ENCODE peak calls at places on chromosomes 1 and 21, in eight cellular contexts. One of them, this sample, is unnamed.

GRCh38 chr1:57186455-57186854 is 220.6 kb upstream of the C8B start:
- DNase-seq in IMR-90: no peak
- DNase-seq in stimulated activated naive CD4-positive, alpha-beta T cell treated with Interleukin-2 at 50 U/mL for 16 hours: no peak
- DNase-seq in T-helper 1 cell: no peak
- DNase-seq in stimulated activated CD4-positive, alpha-beta T cell treated with anti-CD3 and anti-CD28 coated beads, Interleukin-4, amount 100 ng/mL, for 24 hours: no peak
- DNase-seq in CD8-positive, alpha-beta T cell: no peak
- DNase-seq in bronchial epithelial cell: no peak
- DNase-seq in NCI-H146: no peak
- DNase-seq in this sample: no peak

GRCh38 chr1:236013330-236013729 is 51.6 kb downstream of the NID1 start:
- DNase-seq in CD8-positive, alpha-beta T cell: no peak
- DNase-seq in T-helper 1 cell: no peak
- DNase-seq in stimulated activated CD4-positive, alpha-beta T cell treated with anti-CD3 and anti-CD28 coated beads, Interleukin-4, amount 100 ng/mL, for 24 hours: no peak
- DNase-seq in IMR-90: no peak
- DNase-seq in bronchial epithelial cell: no peak
- DNase-seq in NCI-H146: no peak
- DNase-seq in stimulated activated naive CD4-positive, alpha-beta T cell treated with Interleukin-2 at 50 U/mL for 16 hours: no peak
- DNase-seq in this sample: no peak

GRCh38 chr1:55010194-55010886 is 11.6 kb downstream of the BSND start:
- DNase-seq in stimulated activated naive CD4-positive, alpha-beta T cell treated with Interleukin-2 at 50 U/mL for 16 hours: no peak
- DNase-seq in IMR-90: no peak
- DNase-seq in NCI-H146: no peak
- DNase-seq in T-helper 1 cell: no peak
- DNase-seq in CD8-positive, alpha-beta T cell: no peak
- DNase-seq in stimulated activated CD4-positive, alpha-beta T cell treated with anti-CD3 and anti-CD28 coated beads, Interleukin-4, amount 100 ng/mL, for 24 hours: no peak
- DNase-seq in bronchial epithelial cell: no peak
- DNase-seq in this sample: no peak

GRCh38 chr1:52697795-52698674 is at the start of gene COA7:
- DNase-seq in IMR-90: peak
- DNase-seq in NCI-H146: peak
- DNase-seq in bronchial epithelial cell: peak
- DNase-seq in T-helper 1 cell: peak
- DNase-seq in stimulated activated CD4-positive, alpha-beta T cell treated with anti-CD3 and anti-CD28 coated beads, Interleukin-4, amount 100 ng/mL, for 24 hours: peak
- DNase-seq in CD8-positive, alpha-beta T cell: peak
- DNase-seq in stimulated activated naive CD4-positive, alpha-beta T cell treated with Interleukin-2 at 50 U/mL for 16 hours: peak
- DNase-seq in this sample: peak

GRCh38 chr1:7117599-7118281 is 332.5 kb downstream of the CAMTA1 start:
- DNase-seq in NCI-H146: no peak
- DNase-seq in stimulated activated CD4-positive, alpha-beta T cell treated with anti-CD3 and anti-CD28 coated beads, Interleukin-4, amount 100 ng/mL, for 24 hours: no peak
- DNase-seq in CD8-positive, alpha-beta T cell: no peak
- DNase-seq in bronchial epithelial cell: peak
- DNase-seq in T-helper 1 cell: no peak
- DNase-seq in IMR-90: peak
- DNase-seq in stimulated activated naive CD4-positive, alpha-beta T cell treated with Interleukin-2 at 50 U/mL for 16 hours: no peak
- DNase-seq in this sample: no peak

GRCh38 chr1:41573803-41574713 is 89.6 kb upstream of the EDN2 start:
- DNase-seq in stimulated activated naive CD4-positive, alpha-beta T cell treated with Interleukin-2 at 50 U/mL for 16 hours: peak
- DNase-seq in CD8-positive, alpha-beta T cell: peak
- DNase-seq in NCI-H146: peak
- DNase-seq in bronchial epithelial cell: peak
- DNase-seq in stimulated activated CD4-positive, alpha-beta T cell treated with anti-CD3 and anti-CD28 coated beads, Interleukin-4, amount 100 ng/mL, for 24 hours: peak
- DNase-seq in T-helper 1 cell: peak
- DNase-seq in IMR-90: peak
- DNase-seq in this sample: peak

GRCh38 chr1:166330096-166330495 is 163.3 kb upstream of the FAM78B start:
- DNase-seq in T-helper 1 cell: no peak
- DNase-seq in stimulated activated naive CD4-positive, alpha-beta T cell treated with Interleukin-2 at 50 U/mL for 16 hours: no peak
- DNase-seq in CD8-positive, alpha-beta T cell: no peak
- DNase-seq in IMR-90: no peak
- DNase-seq in NCI-H146: no peak
- DNase-seq in stimulated activated CD4-positive, alpha-beta T cell treated with anti-CD3 and anti-CD28 coated beads, Interleukin-4, amount 100 ng/mL, for 24 hours: no peak
- DNase-seq in bronchial epithelial cell: no peak
- DNase-seq in this sample: no peak

GRCh38 chr1:234529661-234530237 is 50.8 kb upstream of the TARBP1 start:
- DNase-seq in T-helper 1 cell: no peak
- DNase-seq in CD8-positive, alpha-beta T cell: no peak
- DNase-seq in NCI-H146: no peak
- DNase-seq in stimulated activated CD4-positive, alpha-beta T cell treated with anti-CD3 and anti-CD28 coated beads, Interleukin-4, amount 100 ng/mL, for 24 hours: no peak
- DNase-seq in bronchial epithelial cell: no peak
- DNase-seq in stimulated activated naive CD4-positive, alpha-beta T cell treated with Interleukin-2 at 50 U/mL for 16 hours: no peak
- DNase-seq in IMR-90: no peak
- DNase-seq in this sample: no peak

GRCh38 chr1:200184196-200184595 is 156.7 kb downstream of the NR5A2 start:
- DNase-seq in IMR-90: peak
- DNase-seq in stimulated activated naive CD4-positive, alpha-beta T cell treated with Interleukin-2 at 50 U/mL for 16 hours: no peak
- DNase-seq in T-helper 1 cell: no peak
- DNase-seq in stimulated activated CD4-positive, alpha-beta T cell treated with anti-CD3 and anti-CD28 coated beads, Interleukin-4, amount 100 ng/mL, for 24 hours: no peak
- DNase-seq in CD8-positive, alpha-beta T cell: no peak
- DNase-seq in NCI-H146: no peak
- DNase-seq in bronchial epithelial cell: peak
- DNase-seq in this sample: no peak

GRCh38 chr1:227774051-227774720 is 39.0 kb downstream of the SNAP47 start:
- DNase-seq in CD8-positive, alpha-beta T cell: peak
- DNase-seq in stimulated activated naive CD4-positive, alpha-beta T cell treated with Interleukin-2 at 50 U/mL for 16 hours: no peak
- DNase-seq in T-helper 1 cell: no peak
- DNase-seq in bronchial epithelial cell: no peak
- DNase-seq in IMR-90: no peak
- DNase-seq in NCI-H146: peak
- DNase-seq in stimulated activated CD4-positive, alpha-beta T cell treated with anti-CD3 and anti-CD28 coated beads, Interleukin-4, amount 100 ng/mL, for 24 hours: no peak
- DNase-seq in this sample: no peak

GRCh38 chr1:181514298-181515290 is 31.3 kb downstream of the CACNA1E start:
- DNase-seq in bronchial epithelial cell: peak
- DNase-seq in NCI-H146: peak
- DNase-seq in IMR-90: no peak
- DNase-seq in T-helper 1 cell: no peak
- DNase-seq in stimulated activated naive CD4-positive, alpha-beta T cell treated with Interleukin-2 at 50 U/mL for 16 hours: no peak
- DNase-seq in CD8-positive, alpha-beta T cell: no peak
- DNase-seq in stimulated activated CD4-positive, alpha-beta T cell treated with anti-CD3 and anti-CD28 coated beads, Interleukin-4, amount 100 ng/mL, for 24 hours: no peak
- DNase-seq in this sample: no peak

GRCh38 chr1:85585845-85586244 is 5.3 kb downstream of the CCN1 start:
- DNase-seq in stimulated activated naive CD4-positive, alpha-beta T cell treated with Interleukin-2 at 50 U/mL for 16 hours: no peak
- DNase-seq in CD8-positive, alpha-beta T cell: no peak
- DNase-seq in T-helper 1 cell: no peak
- DNase-seq in stimulated activated CD4-positive, alpha-beta T cell treated with anti-CD3 and anti-CD28 coated beads, Interleukin-4, amount 100 ng/mL, for 24 hours: no peak
- DNase-seq in NCI-H146: no peak
- DNase-seq in bronchial epithelial cell: no peak
- DNase-seq in IMR-90: peak
- DNase-seq in this sample: no peak

GRCh38 chr1:8155528-8156186 is 129.5 kb upstream of the ERRFI1 start:
- DNase-seq in CD8-positive, alpha-beta T cell: no peak
- DNase-seq in T-helper 1 cell: no peak
- DNase-seq in NCI-H146: no peak
- DNase-seq in bronchial epithelial cell: peak
- DNase-seq in IMR-90: peak
- DNase-seq in stimulated activated CD4-positive, alpha-beta T cell treated with anti-CD3 and anti-CD28 coated beads, Interleukin-4, amount 100 ng/mL, for 24 hours: no peak
- DNase-seq in stimulated activated naive CD4-positive, alpha-beta T cell treated with Interleukin-2 at 50 U/mL for 16 hours: no peak
- DNase-seq in this sample: no peak

GRCh38 chr1:230421485-230421884 is 4.6 kb downstream of the PGBD5 start:
- DNase-seq in NCI-H146: no peak
- DNase-seq in stimulated activated naive CD4-positive, alpha-beta T cell treated with Interleukin-2 at 50 U/mL for 16 hours: no peak
- DNase-seq in IMR-90: no peak
- DNase-seq in bronchial epithelial cell: no peak
- DNase-seq in CD8-positive, alpha-beta T cell: no peak
- DNase-seq in stimulated activated CD4-positive, alpha-beta T cell treated with anti-CD3 and anti-CD28 coated beads, Interleukin-4, amount 100 ng/mL, for 24 hours: no peak
- DNase-seq in T-helper 1 cell: no peak
- DNase-seq in this sample: no peak

GRCh38 chr1:1354271-1355247 is 3.8 kb downstream of the MXRA8 start:
- DNase-seq in IMR-90: no peak
- DNase-seq in NCI-H146: peak
- DNase-seq in T-helper 1 cell: no peak
- DNase-seq in CD8-positive, alpha-beta T cell: no peak
- DNase-seq in stimulated activated naive CD4-positive, alpha-beta T cell treated with Interleukin-2 at 50 U/mL for 16 hours: no peak
- DNase-seq in stimulated activated CD4-positive, alpha-beta T cell treated with anti-CD3 and anti-CD28 coated beads, Interleukin-4, amount 100 ng/mL, for 24 hours: no peak
- DNase-seq in bronchial epithelial cell: no peak
- DNase-seq in this sample: no peak

GRCh38 chr1:116330342-116330652 is 42.7 kb upstream of the ATP1A1 start:
- DNase-seq in NCI-H146: peak
- DNase-seq in stimulated activated CD4-positive, alpha-beta T cell treated with anti-CD3 and anti-CD28 coated beads, Interleukin-4, amount 100 ng/mL, for 24 hours: no peak
- DNase-seq in stimulated activated naive CD4-positive, alpha-beta T cell treated with Interleukin-2 at 50 U/mL for 16 hours: no peak
- DNase-seq in CD8-positive, alpha-beta T cell: no peak
- DNase-seq in IMR-90: no peak
- DNase-seq in bronchial epithelial cell: no peak
- DNase-seq in T-helper 1 cell: no peak
- DNase-seq in this sample: peak

GRCh38 chr21:36699026-36699545 is at the start of gene SIM2:
- DNase-seq in bronchial epithelial cell: peak
- DNase-seq in stimulated activated CD4-positive, alpha-beta T cell treated with anti-CD3 and anti-CD28 coated beads, Interleukin-4, amount 100 ng/mL, for 24 hours: no peak
- DNase-seq in IMR-90: peak
- DNase-seq in T-helper 1 cell: no peak
- DNase-seq in CD8-positive, alpha-beta T cell: no peak
- DNase-seq in NCI-H146: peak
- DNase-seq in stimulated activated naive CD4-positive, alpha-beta T cell treated with Interleukin-2 at 50 U/mL for 16 hours: no peak
- DNase-seq in this sample: no peak

GRCh38 chr1:53582211-53583020 is 123.2 kb downstream of the DMRTB1 start:
- DNase-seq in bronchial epithelial cell: no peak
- DNase-seq in stimulated activated naive CD4-positive, alpha-beta T cell treated with Interleukin-2 at 50 U/mL for 16 hours: no peak
- DNase-seq in IMR-90: no peak
- DNase-seq in NCI-H146: peak
- DNase-seq in CD8-positive, alpha-beta T cell: no peak
- DNase-seq in stimulated activated CD4-positive, alpha-beta T cell treated with anti-CD3 and anti-CD28 coated beads, Interleukin-4, amount 100 ng/mL, for 24 hours: no peak
- DNase-seq in T-helper 1 cell: no peak
- DNase-seq in this sample: no peak

GRCh38 chr1:118688891-118689290 is 299.3 kb downstream of the TBX15 start:
- DNase-seq in CD8-positive, alpha-beta T cell: no peak
- DNase-seq in stimulated activated naive CD4-positive, alpha-beta T cell treated with Interleukin-2 at 50 U/mL for 16 hours: no peak
- DNase-seq in bronchial epithelial cell: no peak
- DNase-seq in NCI-H146: peak
- DNase-seq in stimulated activated CD4-positive, alpha-beta T cell treated with anti-CD3 and anti-CD28 coated beads, Interleukin-4, amount 100 ng/mL, for 24 hours: no peak
- DNase-seq in IMR-90: no peak
- DNase-seq in T-helper 1 cell: no peak
- DNase-seq in this sample: no peak

GRCh38 chr1:231663211-231663792 is 36.7 kb downstream of the DISC1 start:
- DNase-seq in NCI-H146: no peak
- DNase-seq in stimulated activated naive CD4-positive, alpha-beta T cell treated with Interleukin-2 at 50 U/mL for 16 hours: no peak
- DNase-seq in CD8-positive, alpha-beta T cell: no peak
- DNase-seq in bronchial epithelial cell: no peak
- DNase-seq in IMR-90: peak
- DNase-seq in T-helper 1 cell: no peak
- DNase-seq in stimulated activated CD4-positive, alpha-beta T cell treated with anti-CD3 and anti-CD28 coated beads, Interleukin-4, amount 100 ng/mL, for 24 hours: no peak
- DNase-seq in this sample: no peak

GRCh38 chr1:4603317-4604110 is 50.9 kb upstream of the AJAP1 start:
- DNase-seq in stimulated activated CD4-positive, alpha-beta T cell treated with anti-CD3 and anti-CD28 coated beads, Interleukin-4, amount 100 ng/mL, for 24 hours: no peak
- DNase-seq in CD8-positive, alpha-beta T cell: no peak
- DNase-seq in IMR-90: no peak
- DNase-seq in T-helper 1 cell: no peak
- DNase-seq in stimulated activated naive CD4-positive, alpha-beta T cell treated with Interleukin-2 at 50 U/mL for 16 hours: no peak
- DNase-seq in bronchial epithelial cell: peak
- DNase-seq in NCI-H146: no peak
- DNase-seq in this sample: no peak